ENCODE peak calls at places on chromosomes 5 and 9, in four cellular contexts. J is WERI-Rb-1, Y is OCI-LY7, K is upper lobe of right lung. H is an unnamed sample.

GRCh38 chr9:79431019-79431679 is 140.6 kb upstream of the TLE4 start:
- DNase-seq in J (no peak), Y (no peak), K (no peak), H (no peak)

GRCh38 chr5:2391021-2391420 is 360.5 kb downstream of the IRX2 start:
- DNase-seq in J (no peak), Y (no peak), K (no peak), H (no peak)

GRCh38 chr9:38359689-38360385 is 32.7 kb upstream of the ALDH1B1 start:
- DNase-seq in J (no peak), Y (no peak), K (no peak), H (no peak)

GRCh38 chr5:151480384-151480783 is 33.0 kb downstream of the SLC36A1 start:
- DNase-seq in J (peak), Y (no peak), K (no peak), H (no peak)

GRCh38 chr9:98962181-98962560 is 18.5 kb downstream of the COL15A1 start:
- DNase-seq in J (no peak), Y (no peak), K (no peak), H (no peak)

GRCh38 chr9:121372563-121373400 is 2.7 kb upstream of the STOM start:
- DNase-seq in J (peak), Y (no peak), K (no peak), H (no peak)

GRCh38 chr5:93585054-93585751 is 2.2 kb downstream of the NR2F1 start:
- DNase-seq in J (peak), Y (no peak), K (no peak), H (no peak)

GRCh38 chr9:87684627-87685204 is 41.2 kb upstream of the CTSL start:
- DNase-seq in J (peak), Y (no peak), K (no peak), H (no peak)

GRCh38 chr9:88818495-88819201 is 172.6 kb upstream of the S1PR3 start:
- DNase-seq in J (no peak), Y (no peak), K (no peak), H (no peak)

GRCh38 chr9:106868096-106868495 is 5.1 kb downstream of the ZNF462 start:
- DNase-seq in J (no peak), Y (no peak), K (no peak), H (no peak)

GRCh38 chr5:141863569-141864178 is 14.5 kb downstream of the PCDH1 start:
- DNase-seq in J (no peak), Y (no peak), K (no peak), H (no peak)

GRCh38 chr9:34430843-34431437 is 27.4 kb downstream of the FAM219A start:
- DNase-seq in J (no peak), Y (peak), K (no peak), H (no peak)

GRCh38 chr5:35773936-35774335 is 82.8 kb upstream of the IL7R start:
- DNase-seq in J (no peak), Y (no peak), K (no peak), H (no peak)

GRCh38 chr9:78035369-78035993 is 3.9 kb upstream of the GNAQ start:
- DNase-seq in J (peak), Y (peak), K (no peak), H (peak)

GRCh38 chr9:8815219-8815618 is 1015.6 kb upstream of the DMAC1 start:
- DNase-seq in J (no peak), Y (no peak), K (no peak), H (no peak)

GRCh38 chr9:78769684-78770083 is 472.8 kb downstream of the PSAT1 start:
- DNase-seq in J (no peak), Y (no peak), K (no peak), H (no peak)

GRCh38 chr9:79572891-79573696 is 1.3 kb downstream of the TLE4 start:
- DNase-seq in J (peak), Y (peak), K (peak), H (peak)

GRCh38 chr5:159210306-159210722 is 961 bp upstream of the RNF145 start:
- DNase-seq in J (no peak), Y (no peak), K (no peak), H (no peak)

GRCh38 chr9:69918317-69918716 is 97.7 kb downstream of the CFAP95 start:
- DNase-seq in J (no peak), Y (no peak), K (no peak), H (no peak)

GRCh38 chr5:112555691-112556090 is 136.6 kb upstream of the EPB41L4A start:
- DNase-seq in J (no peak), Y (no peak), K (no peak), H (no peak)

GRCh38 chr5:154367101-154367500 is 78.7 kb upstream of the SAP30L start:
- DNase-seq in J (no peak), Y (no peak), K (no peak), H (no peak)

GRCh38 chr5:156051972-156052371 is 275.0 kb upstream of the SGCD start:
- DNase-seq in J (peak), Y (no peak), K (peak), H (no peak)

GRCh38 chr5:36613241-36613640 is 6.8 kb downstream of the SLC1A3 start:
- DNase-seq in J (no peak), Y (no peak), K (no peak), H (no peak)

GRCh38 chr5:128537306-128537998 is 593 bp downstream of the FBN2 start:
- DNase-seq in J (peak), Y (no peak), K (peak), H (no peak)

GRCh38 chr5:131635755-131636479 is 888 bp upstream of the RAPGEF6 start:
- DNase-seq in J (no peak), Y (peak), K (no peak), H (no peak)

GRCh38 chr9:98687911-98688310 is 20.8 kb downstream of the GABBR2 start:
- DNase-seq in J (no peak), Y (no peak), K (no peak), H (no peak)

GRCh38 chr5:10661401-10661800 is 97.5 kb downstream of the ANKRD33B start:
- DNase-seq in J (no peak), Y (no peak), K (no peak), H (no peak)

GRCh38 chr5:132500244-132500930 is 9.8 kb upstream of the IRF1 start:
- DNase-seq in J (no peak), Y (no peak), K (no peak), H (peak)

GRCh38 chr9:92808726-92809451 is 44.3 kb upstream of the BICD2 start:
- DNase-seq in J (peak), Y (peak), K (peak), H (peak)

GRCh38 chr5:52392321-52392720 is 395.4 kb upstream of the ITGA1 start:
- DNase-seq in J (peak), Y (no peak), K (no peak), H (no peak)

GRCh38 chr5:117800261-117800660 is 1188.1 kb downstream of the DTWD2 start:
- DNase-seq in J (no peak), Y (no peak), K (no peak), H (no peak)

GRCh38 chr9:122382901-122383850 is 12.4 kb downstream of the PTGS1 start:
- DNase-seq in J (no peak), Y (no peak), K (no peak), H (no peak)

GRCh38 chr9:24096756-24097155 is 270.7 kb upstream of the ELAVL2 start:
- DNase-seq in J (no peak), Y (no peak), K (no peak), H (no peak)

GRCh38 chr5:133373121-133373870 is 239.0 kb downstream of the FSTL4 start:
- DNase-seq in J (no peak), Y (no peak), K (no peak), H (no peak)

GRCh38 chr5:142495561-142495960 is 170.7 kb upstream of the SPRY4 start:
- DNase-seq in J (no peak), Y (no peak), K (no peak), H (no peak)

GRCh38 chr9:113879318-113879717 is 3.2 kb downstream of the ZNF618 start:
- DNase-seq in J (no peak), Y (no peak), K (no peak), H (no peak)

GRCh38 chr5:118397231-118397630 is 591.1 kb downstream of the DTWD2 start:
- DNase-seq in J (no peak), Y (no peak), K (no peak), H (no peak)

GRCh38 chr5:61280205-61280604 is 51.9 kb upstream of the ZSWIM6 start:
- DNase-seq in J (no peak), Y (no peak), K (no peak), H (no peak)

GRCh38 chr5:67047180-67047579 is 149.4 kb downstream of the CD180 start:
- DNase-seq in J (no peak), Y (no peak), K (no peak), H (no peak)

DNA sequence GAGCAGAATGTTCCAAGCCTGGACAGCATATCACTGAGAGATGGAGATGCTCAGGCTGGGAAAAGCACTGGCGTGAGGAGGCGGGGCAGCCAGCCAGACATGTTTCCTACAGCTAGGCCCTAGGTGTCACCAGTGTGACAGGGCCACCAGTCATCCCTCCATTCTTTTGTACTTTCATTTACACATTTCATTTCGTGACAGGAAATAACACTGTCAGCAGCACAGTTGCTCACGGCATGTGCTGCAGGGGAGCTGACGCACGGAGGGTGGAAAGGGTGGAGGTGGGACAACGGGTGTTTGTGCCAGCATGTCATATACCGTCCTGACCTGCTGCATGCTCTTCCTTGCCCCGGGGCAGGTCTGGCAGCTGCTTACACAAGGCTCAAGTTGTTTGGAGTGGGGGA is 14.8 kb upstream of the CEMIP2 start:
- DNase-seq in J (no peak), Y (peak), K (peak), H (peak)
- TF ChIP-seq CTCF in J (no peak), Y (peak), K (no peak), H (peak)

DNA sequence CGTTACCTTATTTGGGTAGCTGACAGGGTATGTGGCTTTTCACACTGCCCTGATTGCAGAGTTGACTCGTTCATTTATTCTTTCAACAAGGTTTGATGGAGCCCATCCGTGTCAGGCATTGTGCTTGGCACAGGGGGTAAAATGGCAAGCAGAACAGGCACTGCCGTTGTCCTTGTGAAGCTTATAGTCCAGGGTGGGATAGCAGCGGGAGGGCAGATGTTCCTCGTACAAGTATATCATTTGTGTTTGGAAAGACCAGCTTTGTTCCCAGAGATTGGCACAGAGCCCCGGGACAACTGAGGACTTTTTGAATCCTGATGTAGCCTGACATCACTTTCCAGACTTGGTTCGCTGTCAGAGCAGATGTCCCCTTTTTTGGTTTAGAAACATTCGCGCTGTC is 50.9 kb downstream of the MVB12B start:
- DNase-seq in J (no peak), Y (no peak), K (no peak), H (no peak)
- TF ChIP-seq CTCF in J (no peak), Y (no peak), K (no peak), H (no peak)

GRCh38 chr9:90726215-90726614 is 75.4 kb upstream of the SYK start:
- DNase-seq in J (peak), Y (peak), K (no peak), H (no peak)
- TF ChIP-seq CTCF in J (peak), Y (peak), K (no peak), H (no peak)

GRCh38 chr5:157914389-157914788 is 55.4 kb upstream of the CLINT1 start:
- DNase-seq in J (no peak), Y (no peak), K (no peak), H (no peak)

GRCh38 chr5:157918811-157919742 is 60.1 kb upstream of the CLINT1 start:
- DNase-seq in J (no peak), Y (peak), K (peak), H (no peak)

GRCh38 chr5:157915638-157916037 is 56.7 kb upstream of the CLINT1 start:
- DNase-seq in J (no peak), Y (peak), K (peak), H (no peak)

GRCh38 chr5:157920828-157921170 is 61.9 kb upstream of the CLINT1 start:
- DNase-seq in J (no peak), Y (no peak), K (no peak), H (no peak)

DNA sequence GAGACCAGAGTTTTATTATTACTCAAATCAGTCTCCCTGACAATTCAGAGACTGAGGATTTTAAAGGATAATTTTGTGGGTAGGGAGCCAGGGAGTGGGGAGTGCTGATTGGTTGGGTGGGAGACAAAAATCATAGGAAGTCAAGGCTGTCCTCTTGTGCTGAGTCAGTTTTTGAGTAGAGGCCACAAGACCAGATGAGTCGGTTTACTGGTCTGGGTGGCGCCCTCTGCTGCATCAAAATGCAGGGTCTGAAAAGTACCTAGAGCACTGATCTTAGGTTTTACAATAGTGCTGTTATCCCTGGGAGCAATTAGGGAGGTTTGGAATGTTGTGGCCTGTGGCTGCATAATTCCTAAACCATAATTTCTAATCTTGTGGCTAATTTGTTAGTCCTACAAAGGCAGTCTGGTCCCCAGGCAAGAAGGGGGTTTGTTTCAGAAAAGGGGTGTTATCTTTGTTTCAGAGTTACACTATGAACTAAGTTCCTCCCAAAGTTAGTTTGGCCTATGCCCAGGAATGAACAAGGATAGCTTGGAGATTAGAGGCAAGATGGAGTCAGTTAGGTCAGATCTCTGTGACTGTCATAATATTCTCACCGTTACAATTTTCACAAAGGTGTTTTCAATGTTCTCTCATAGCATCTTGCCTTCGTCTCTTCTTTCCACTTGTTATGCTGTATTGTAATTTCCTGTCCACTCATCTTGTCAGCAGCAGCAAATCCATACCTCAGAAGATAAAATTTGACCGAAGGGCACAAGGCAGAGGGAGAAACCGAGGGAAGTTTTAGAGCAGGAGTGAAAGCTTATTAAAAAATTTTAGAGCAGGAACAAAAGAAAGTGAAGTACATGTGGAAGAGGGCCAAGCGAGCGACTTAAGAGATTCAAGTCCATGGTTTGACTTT is 59.2 kb upstream of the CLINT1 start:
- DNase-seq in J (peak), Y (peak), K (peak), H (peak)
- TF ChIP-seq CTCF in J (peak), Y (peak), K (peak), H (peak)

GRCh38 chr9:133976191-133976861 is 15.8 kb downstream of the VAV2 start:
- DNase-seq in J (no peak), Y (no peak), K (peak), H (no peak)
- TF ChIP-seq CTCF in J (no peak), Y (no peak), K (no peak), H (no peak)

DNA sequence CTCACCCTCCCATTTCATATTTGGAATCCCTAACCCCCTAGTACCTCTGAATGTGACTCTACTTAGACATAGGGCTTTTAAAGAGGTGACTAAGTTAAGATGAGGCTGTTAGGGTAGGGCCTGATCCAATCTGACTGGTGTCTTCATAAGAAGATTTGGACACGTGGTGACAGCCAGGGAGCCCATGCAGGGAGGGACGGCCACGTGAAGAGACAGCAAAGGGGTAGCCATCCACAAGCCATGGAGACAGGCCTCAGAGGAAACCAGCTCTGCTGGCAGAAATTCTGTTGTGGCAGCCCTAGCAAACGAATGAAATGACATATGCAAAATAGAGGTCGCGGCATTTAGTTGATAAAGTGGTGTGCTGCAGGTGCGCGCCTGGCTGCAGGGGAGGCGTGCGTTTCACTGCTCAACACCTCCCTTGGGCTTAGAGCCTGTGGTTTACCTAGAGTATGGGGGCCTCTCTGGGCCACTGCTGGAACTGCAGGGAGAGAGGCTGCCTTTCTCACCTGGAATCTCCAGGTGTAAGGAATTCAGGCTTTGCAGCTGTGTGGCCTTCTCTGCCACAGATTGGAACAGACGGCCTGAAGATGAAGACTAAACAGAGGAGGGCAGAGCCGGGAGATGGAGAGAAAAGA is 7.1 kb upstream of the AFAP1L1 start:
- DNase-seq in J (peak), Y (peak), K (no peak), H (peak)
- TF ChIP-seq CTCF in J (peak), Y (peak), K (peak), H (peak)

GRCh38 chr5:177470759-177471536 is 2.5 kb downstream of the DBN1 start:
- DNase-seq in J (no peak), Y (no peak), K (no peak), H (no peak)
- TF ChIP-seq CTCF in J (no peak), Y (no peak), K (no peak), H (no peak)

GRCh38 chr5:62372600-62372999 is 31.1 kb downstream of the DIMT1 start:
- DNase-seq in J (no peak), Y (no peak), K (no peak), H (no peak)

GRCh38 chr5:62373382-62373781 is 30.3 kb downstream of the DIMT1 start:
- DNase-seq in J (no peak), Y (no peak), K (no peak), H (no peak)

GRCh38 chr5:62376064-62376463 is 27.6 kb downstream of the DIMT1 start:
- DNase-seq in J (no peak), Y (no peak), K (no peak), H (no peak)

GRCh38 chr5:62374090-62374489 is 29.6 kb downstream of the DIMT1 start:
- DNase-seq in J (no peak), Y (no peak), K (no peak), H (no peak)

GRCh38 chr5:62375627-62376026 is 28.1 kb downstream of the DIMT1 start:
- DNase-seq in J (no peak), Y (no peak), K (no peak), H (no peak)
- TF ChIP-seq CTCF in J (no peak), Y (no peak), K (no peak), H (no peak)

GRCh38 chr9:131122158-131122557 is 3.2 kb upstream of the NUP214 start:
- DNase-seq in J (no peak), Y (no peak), K (no peak), H (no peak)

GRCh38 chr9:131125038-131125287 is 423 bp upstream of the NUP214 start:
- DNase-seq in J (no peak), Y (no peak), K (no peak), H (no peak)

GRCh38 chr9:131126059-131126426 is 657 bp downstream of the NUP214 start:
- DNase-seq in J (no peak), Y (no peak), K (no peak), H (no peak)

GRCh38 chr9:131129183-131129582 is 3.8 kb downstream of the NUP214 start:
- DNase-seq in J (no peak), Y (no peak), K (no peak), H (no peak)

GRCh38 chr9:131125288-131126058 is at the start of gene NUP214:
- DNase-seq in J (peak), Y (peak), K (peak), H (peak)
- TF ChIP-seq CTCF in J (no peak), Y (no peak), K (no peak), H (no peak)

GRCh38 chr9:134777153-134777552 is 103.5 kb upstream of the FCN2 start:
- DNase-seq in J (no peak), Y (no peak), K (no peak), H (no peak)

GRCh38 chr9:134778156-134778555 is 102.5 kb upstream of the FCN2 start:
- DNase-seq in J (no peak), Y (no peak), K (no peak), H (no peak)

GRCh38 chr9:134776080-134776796 is 104.4 kb upstream of the FCN2 start:
- DNase-seq in J (no peak), Y (no peak), K (no peak), H (no peak)

GRCh38 chr9:134779640-134780039 is 101.0 kb upstream of the FCN2 start:
- DNase-seq in J (no peak), Y (no peak), K (no peak), H (no peak)

GRCh38 chr9:134778841-134779411 is 101.7 kb upstream of the FCN2 start:
- DNase-seq in J (peak), Y (peak), K (peak), H (no peak)
- TF ChIP-seq CTCF in J (peak), Y (peak), K (peak), H (no peak)

H was measured in CD4-positive, alpha-beta T cell.